ENCODE peak calls at places on chromosome 12, in ten cellular contexts. H is small intestine, E is bronchial epithelial cell, J is brain microvascular endothelial cell, N is astrocyte of the spinal cord, L is fibroblast of the aortic adventitia, K is left ventricle myocardium inferior, A is kidney epithelial cell, F is cardiac fibroblast, P is neural progenitor cell. S is an unnamed sample.

GRCh38 chr12:131975228-131975627 is 25.5 kb downstream of the EP400 start:
- DNase-seq in H (no peak), E (no peak), J (no peak), N (no peak), L (no peak), K (no peak), A (no peak), F (no peak), P (no peak), S (no peak)

GRCh38 chr12:108571604-108572165 is 9.3 kb downstream of the ISCU start:
- DNase-seq in H (no peak), E (no peak), J (no peak), N (no peak), L (no peak), K (no peak), A (no peak), F (no peak), P (no peak), S (no peak)

GRCh38 chr12:84842406-84843013 is 70.1 kb downstream of the SLC6A15 start:
- DNase-seq in H (peak), E (peak), J (peak), N (peak), L (peak), K (no peak), A (no peak), F (peak), P (peak), S (peak)

GRCh38 chr12:55847603-55848329 is 5.0 kb upstream of the MMP19 start:
- DNase-seq in H (no peak), E (peak), J (peak), N (peak), L (peak), K (peak), A (peak), F (peak), P (no peak), S (peak)

GRCh38 chr12:10084733-10085132 is 14.1 kb downstream of the CLEC1A start:
- DNase-seq in H (no peak), E (no peak), J (no peak), N (no peak), L (no peak), K (no peak), A (no peak), F (no peak), P (no peak), S (no peak)

GRCh38 chr12:3236345-3237153 is 159.4 kb downstream of the TSPAN9 start:
- DNase-seq in H (peak), E (peak), J (peak), N (peak), L (peak), K (no peak), A (peak), F (peak), P (peak), S (peak)

GRCh38 chr12:104578453-104578852 is 121.7 kb downstream of the CHST11 start:
- DNase-seq in H (no peak), E (peak), J (peak), N (peak), L (peak), K (no peak), A (peak), F (peak), P (peak), S (peak)

GRCh38 chr12:132596016-132596415 is 14.4 kb downstream of the LRCOL1 start:
- DNase-seq in H (no peak), E (no peak), J (peak), N (peak), L (peak), K (no peak), A (no peak), F (peak), P (no peak), S (peak)

GRCh38 chr12:89933911-89934310 is 225.3 kb upstream of the ATP2B1 start:
- DNase-seq in H (no peak), E (no peak), J (peak), N (no peak), L (peak), K (no peak), A (no peak), F (no peak), P (no peak), S (peak)

GRCh38 chr12:28223853-28224252 is 33.6 kb downstream of the CCDC91 start:
- DNase-seq in H (no peak), E (no peak), J (no peak), N (no peak), L (no peak), K (no peak), A (no peak), F (no peak), P (no peak), S (no peak)

GRCh38 chr12:66107451-66107915 is 23.1 kb downstream of the LLPH start:
- DNase-seq in H (peak), E (peak), J (peak), N (peak), L (peak), K (no peak), A (peak), F (peak), P (peak), S (peak)

GRCh38 chr12:6769003-6769389 is 2.8 kb downstream of the PTMS start:
- DNase-seq in H (no peak), E (no peak), J (no peak), N (peak), L (no peak), K (peak), A (no peak), F (no peak), P (peak), S (no peak)

GRCh38 chr12:69651922-69652321 is 41.2 kb upstream of the LRRC10 start:
- DNase-seq in H (no peak), E (no peak), J (no peak), N (no peak), L (no peak), K (no peak), A (no peak), F (no peak), P (no peak), S (no peak)

GRCh38 chr12:86389949-86390348 is 133.8 kb upstream of the MGAT4C start:
- DNase-seq in H (no peak), E (peak), J (peak), N (peak), L (peak), K (no peak), A (no peak), F (peak), P (no peak), S (peak)

GRCh38 chr12:46884362-46884761 is 58.6 kb upstream of the SLC38A4 start:
- DNase-seq in H (no peak), E (no peak), J (no peak), N (no peak), L (no peak), K (no peak), A (no peak), F (no peak), P (no peak), S (no peak)

GRCh38 chr12:104201238-104202001 is 14.2 kb upstream of the TXNRD1 start:
- DNase-seq in H (peak), E (peak), J (peak), N (peak), L (peak), K (no peak), A (no peak), F (peak), P (peak), S (peak)

GRCh38 chr12:64894827-64895475 is 70.5 kb downstream of the TBC1D30 start:
- DNase-seq in H (no peak), E (peak), J (no peak), N (peak), L (peak), K (no peak), A (no peak), F (peak), P (no peak), S (peak)

GRCh38 chr12:106226884-106227640 is 20.8 kb downstream of the CKAP4 start:
- DNase-seq in H (peak), E (peak), J (peak), N (peak), L (peak), K (no peak), A (no peak), F (peak), P (peak), S (peak)

GRCh38 chr12:90021729-90022249 is 313.2 kb upstream of the ATP2B1 start:
- DNase-seq in H (peak), E (no peak), J (no peak), N (no peak), L (no peak), K (no peak), A (no peak), F (no peak), P (no peak), S (no peak)

GRCh38 chr12:114673169-114673833 is 10.7 kb downstream of the TBX3 start:
- DNase-seq in H (no peak), E (no peak), J (no peak), N (peak), L (no peak), K (no peak), A (no peak), F (peak), P (peak), S (peak)

GRCh38 chr12:7131502-7131866 is 1.3 kb downstream of the CLSTN3 start:
- DNase-seq in H (no peak), E (no peak), J (no peak), N (no peak), L (no peak), K (no peak), A (no peak), F (no peak), P (peak), S (no peak)

GRCh38 chr12:90368081-90368480 is 586.9 kb downstream of the CCER1 start:
- DNase-seq in H (no peak), E (no peak), J (no peak), N (no peak), L (no peak), K (no peak), A (no peak), F (no peak), P (no peak), S (no peak)

GRCh38 chr12:29921307-29921706 is 137.6 kb upstream of the TMTC1 start:
- DNase-seq in H (peak), E (peak), J (peak), N (peak), L (peak), K (no peak), A (peak), F (peak), P (no peak), S (peak)

GRCh38 chr12:116465892-116466291 is 93.3 kb upstream of the MAP1LC3B2 start:
- DNase-seq in H (peak), E (no peak), J (no peak), N (no peak), L (no peak), K (no peak), A (no peak), F (no peak), P (no peak), S (no peak)

GRCh38 chr12:23640754-23641153 is 308.7 kb downstream of the SOX5 start:
- DNase-seq in H (peak), E (no peak), J (no peak), N (no peak), L (no peak), K (no peak), A (no peak), F (no peak), P (peak), S (no peak)

GRCh38 chr12:75657866-75658265 is 146.5 kb upstream of the KRR1 start:
- DNase-seq in H (no peak), E (peak), J (no peak), N (no peak), L (peak), K (no peak), A (no peak), F (no peak), P (no peak), S (peak)

GRCh38 chr12:26226629-26227375 is 31.4 kb downstream of the SSPN start:
- DNase-seq in H (peak), E (peak), J (no peak), N (peak), L (no peak), K (peak), A (no peak), F (peak), P (peak), S (peak)

GRCh38 chr12:81987351-81987750 is 228.2 kb upstream of the PPFIA2 start:
- DNase-seq in H (no peak), E (no peak), J (no peak), N (no peak), L (no peak), K (no peak), A (no peak), F (no peak), P (no peak), S (no peak)

GRCh38 chr12:34404377-34405285 is 382.3 kb downstream of the ALG10 start:
- DNase-seq in H (no peak), E (no peak), J (no peak), N (no peak), L (no peak), K (peak), A (no peak), F (no peak), P (no peak), S (no peak)

GRCh38 chr12:132954471-132955048 is 1.5 kb downstream of the ZNF605 start:
- DNase-seq in H (no peak), E (no peak), J (no peak), N (peak), L (no peak), K (no peak), A (no peak), F (no peak), P (no peak), S (no peak)

GRCh38 chr12:126480396-126480795 is 1415.2 kb downstream of the AACS start:
- DNase-seq in H (no peak), E (no peak), J (no peak), N (no peak), L (no peak), K (no peak), A (no peak), F (no peak), P (peak), S (no peak)

GRCh38 chr12:72546106-72546505 is 273.9 kb downstream of the TRHDE start:
- DNase-seq in H (no peak), E (no peak), J (no peak), N (peak), L (no peak), K (no peak), A (no peak), F (no peak), P (no peak), S (peak)

GRCh38 chr12:75859868-75860267 is 171.7 kb downstream of the PHLDA1 start:
- DNase-seq in H (no peak), E (peak), J (no peak), N (no peak), L (peak), K (no peak), A (no peak), F (peak), P (no peak), S (peak)

GRCh38 chr12:132030367-132031038 is 80.8 kb downstream of the EP400 start:
- DNase-seq in H (no peak), E (peak), J (peak), N (peak), L (peak), K (peak), A (no peak), F (peak), P (no peak), S (peak)

GRCh38 chr12:104890463-104891096 is 67.5 kb downstream of the SLC41A2 start:
- DNase-seq in H (no peak), E (peak), J (no peak), N (no peak), L (no peak), K (no peak), A (no peak), F (peak), P (no peak), S (no peak)

GRCh38 chr12:11822071-11822818 is 172.8 kb downstream of the ETV6 start:
- DNase-seq in H (no peak), E (peak), J (peak), N (peak), L (peak), K (no peak), A (peak), F (peak), P (peak), S (peak)

GRCh38 chr12:56434828-56435227 is 14.4 kb downstream of the TIMELESS start:
- DNase-seq in H (no peak), E (no peak), J (no peak), N (no peak), L (no peak), K (no peak), A (no peak), F (no peak), P (no peak), S (no peak)

GRCh38 chr12:108611884-108612415 is 14.1 kb upstream of the TMEM119 start:
- DNase-seq in H (no peak), E (peak), J (peak), N (peak), L (peak), K (no peak), A (peak), F (peak), P (peak), S (peak)

GRCh38 chr12:16610006-16610520 is 4.1 kb upstream of the LMO3 start:
- DNase-seq in H (no peak), E (peak), J (no peak), N (no peak), L (no peak), K (no peak), A (no peak), F (no peak), P (no peak), S (no peak)

GRCh38 chr12:16607895-16608294 is 1.9 kb upstream of the LMO3 start:
- DNase-seq in H (no peak), E (peak), J (no peak), N (no peak), L (no peak), K (no peak), A (no peak), F (no peak), P (no peak), S (no peak)

GRCh38 chr12:16609140-16609539 is 3.2 kb upstream of the LMO3 start:
- DNase-seq in H (peak), E (peak), J (no peak), N (no peak), L (no peak), K (no peak), A (no peak), F (peak), P (no peak), S (no peak)

GRCh38 chr12:16606936-16607335 is 974 bp upstream of the LMO3 start:
- DNase-seq in H (no peak), E (peak), J (no peak), N (no peak), L (no peak), K (no peak), A (no peak), F (no peak), P (peak), S (no peak)

GRCh38 chr12:16608346-16608745 is 2.4 kb upstream of the LMO3 start:
- DNase-seq in H (no peak), E (peak), J (no peak), N (no peak), L (no peak), K (no peak), A (no peak), F (no peak), P (no peak), S (no peak)
- H3K4me3 ChIP-seq in H (no peak), E (peak), J (no peak), N (no peak), L (no peak), K (peak), A (no peak), F (no peak), P (no peak), S (no peak)

DNA sequence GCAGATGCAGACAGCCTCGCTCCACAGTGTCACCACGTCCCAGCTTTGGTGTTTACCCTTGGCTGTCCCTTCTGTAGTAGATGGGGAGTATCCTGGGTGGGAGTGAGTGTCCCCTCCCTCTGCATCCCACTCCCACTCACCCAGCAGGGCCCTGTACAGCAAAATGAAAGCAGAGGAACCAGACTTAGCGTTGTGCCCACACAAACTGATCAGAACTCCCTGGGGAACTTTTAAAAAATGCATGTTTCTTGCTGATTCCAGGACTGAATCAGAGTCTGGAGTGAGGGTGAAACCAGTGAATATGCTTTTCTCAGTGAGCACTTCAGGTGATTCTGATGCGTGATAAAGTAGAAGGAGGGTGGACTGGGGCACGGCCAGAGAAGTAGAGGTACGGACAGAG is 2.9 kb downstream of the ACVRL1 start:
- DNase-seq in H (no peak), E (no peak), J (no peak), N (no peak), L (peak), K (no peak), A (no peak), F (peak), P (no peak), S (no peak)
- H3K4me3 ChIP-seq in H (no peak), E (no peak), J (no peak), N (no peak), L (peak), K (peak), A (no peak), F (peak), P (no peak), S (no peak)

GRCh38 chr12:59651230-59651920 is 55.5 kb downstream of the SLC16A7 start:
- DNase-seq in H (no peak), E (peak), J (peak), N (peak), L (peak), K (no peak), A (peak), F (peak), P (no peak), S (peak)
- H3K4me3 ChIP-seq in H (no peak), E (no peak), J (no peak), N (no peak), L (no peak), K (no peak), A (no peak), F (no peak), P (no peak), S (no peak)

GRCh38 chr12:93429852-93430251 is 11.9 kb downstream of the UBE2N start:
- DNase-seq in H (no peak), E (no peak), J (no peak), N (no peak), L (no peak), K (no peak), A (no peak), F (no peak), P (no peak), S (no peak)
- H3K4me3 ChIP-seq in H (no peak), E (no peak), J (no peak), N (no peak), L (no peak), K (no peak), A (no peak), F (no peak), P (no peak), S (no peak)

GRCh38 chr12:93174473-93174872 is 203.3 kb upstream of the NUDT4 start:
- DNase-seq in H (no peak), E (no peak), J (no peak), N (no peak), L (no peak), K (no peak), A (no peak), F (no peak), P (no peak), S (no peak)

GRCh38 chr12:93177208-93178153 is 200.2 kb upstream of the NUDT4 start:
- DNase-seq in H (peak), E (peak), J (peak), N (no peak), L (peak), K (no peak), A (no peak), F (peak), P (no peak), S (no peak)

GRCh38 chr12:93176610-93177126 is 201.1 kb upstream of the NUDT4 start:
- DNase-seq in H (no peak), E (no peak), J (no peak), N (no peak), L (no peak), K (no peak), A (no peak), F (no peak), P (no peak), S (no peak)

GRCh38 chr12:93174048-93174447 is 203.7 kb upstream of the NUDT4 start:
- DNase-seq in H (no peak), E (no peak), J (peak), N (peak), L (peak), K (no peak), A (no peak), F (peak), P (no peak), S (peak)

GRCh38 chr12:93176166-93176565 is 201.6 kb upstream of the NUDT4 start:
- DNase-seq in H (no peak), E (peak), J (no peak), N (peak), L (peak), K (no peak), A (no peak), F (peak), P (no peak), S (peak)
- H3K4me3 ChIP-seq in H (no peak), E (no peak), J (no peak), N (no peak), L (no peak), K (peak), A (no peak), F (no peak), P (no peak), S (no peak)

GRCh38 chr12:93702707-93703305 is 25.6 kb downstream of the CRADD start:
- DNase-seq in H (peak), E (no peak), J (no peak), N (no peak), L (no peak), K (no peak), A (no peak), F (no peak), P (no peak), S (no peak)
- H3K4me3 ChIP-seq in H (no peak), E (no peak), J (no peak), N (no peak), L (no peak), K (no peak), A (no peak), F (no peak), P (no peak), S (no peak)

DNA sequence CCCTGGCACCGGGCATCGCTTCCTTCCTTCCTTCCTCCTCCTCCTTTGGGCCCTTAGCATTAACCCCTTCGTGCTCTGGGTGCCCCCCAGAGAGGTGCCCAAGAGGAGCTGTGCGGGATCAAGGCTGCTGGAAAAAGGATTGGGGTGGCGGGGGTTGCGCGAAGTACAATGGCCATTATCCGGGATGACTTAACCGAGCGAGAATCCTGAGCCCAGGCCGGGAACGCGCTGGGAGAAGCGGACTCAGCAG is 2.8 kb downstream of the DHH start:
- DNase-seq in H (no peak), E (no peak), J (no peak), N (no peak), L (no peak), K (no peak), A (no peak), F (peak), P (no peak), S (peak)
- H3K4me3 ChIP-seq in H (no peak), E (no peak), J (peak), N (peak), L (peak), K (peak), A (peak), F (peak), P (peak), S (no peak)

S was measured in fibroblast of lung.